ENCODE peak calls at places on chromosomes 13 and 19, in eight cellular contexts. D, R, I, C, G, Y, P and X are unnamed samples.

GRCh38 chr19:10450853-10451609 is 30.7 kb downstream of the PDE4A start:
- DNase-seq in D (no peak), R (no peak), I (no peak), C (no peak), G (no peak), Y (no peak), P (no peak), X (no peak)

GRCh38 chr13:101945435-101945834 is 456.4 kb downstream of the FGF14 start:
- DNase-seq in D (no peak), R (no peak), I (no peak), C (no peak), G (no peak), Y (no peak), P (no peak), X (no peak)

GRCh38 chr19:46073268-46073922 is 32.6 kb upstream of the IGFL4 start:
- DNase-seq in D (no peak), R (no peak), I (no peak), C (no peak), G (no peak), Y (no peak), P (no peak), X (no peak)

GRCh38 chr19:48474084-48474592 is 5.0 kb downstream of the CYTH2 start:
- DNase-seq in D (no peak), R (no peak), I (no peak), C (no peak), G (no peak), Y (no peak), P (no peak), X (no peak)

GRCh38 chr13:40786568-40786996 is 2.8 kb upstream of the SLC25A15 start:
- DNase-seq in D (no peak), R (no peak), I (no peak), C (no peak), G (no peak), Y (no peak), P (no peak), X (no peak)

GRCh38 chr13:86810385-86810784 is 860.8 kb upstream of the SLITRK5 start:
- DNase-seq in D (no peak), R (no peak), I (no peak), C (no peak), G (no peak), Y (no peak), P (no peak), X (no peak)

GRCh38 chr19:14440049-14440448 is 6.9 kb downstream of the PKN1 start:
- DNase-seq in D (peak), R (peak), I (peak), C (peak), G (peak), Y (no peak), P (peak), X (peak)

GRCh38 chr19:1690570-1691307 is 38.3 kb upstream of the TCF3 start:
- DNase-seq in D (no peak), R (peak), I (no peak), C (peak), G (peak), Y (peak), P (no peak), X (no peak)

GRCh38 chr13:44347905-44348304 is 25.7 kb upstream of the SERP2 start:
- DNase-seq in D (no peak), R (no peak), I (no peak), C (no peak), G (no peak), Y (no peak), P (no peak), X (peak)

GRCh38 chr13:114099918-114100445 is 32.4 kb downstream of the RASA3 start:
- DNase-seq in D (no peak), R (no peak), I (no peak), C (peak), G (no peak), Y (peak), P (no peak), X (no peak)

GRCh38 chr13:109764474-109765292 is 21.7 kb downstream of the IRS2 start:
- DNase-seq in D (peak), R (no peak), I (no peak), C (no peak), G (no peak), Y (peak), P (peak), X (no peak)

GRCh38 chr19:4415352-4415751 is 12.9 kb downstream of the CHAF1A start:
- DNase-seq in D (no peak), R (no peak), I (no peak), C (no peak), G (no peak), Y (no peak), P (no peak), X (no peak)

GRCh38 chr13:110387451-110388140 is 80.5 kb downstream of the COL4A2 start:
- DNase-seq in D (peak), R (no peak), I (no peak), C (no peak), G (no peak), Y (peak), P (no peak), X (no peak)

GRCh38 chr13:26785845-26786630 is 25.5 kb upstream of the GPR12 start:
- DNase-seq in D (no peak), R (peak), I (peak), C (peak), G (peak), Y (no peak), P (no peak), X (peak)

GRCh38 chr13:96075953-96076543 is 13.9 kb upstream of the HS6ST3 start:
- DNase-seq in D (no peak), R (no peak), I (no peak), C (no peak), G (no peak), Y (peak), P (peak), X (no peak)

GRCh38 chr19:2648528-2648937 is 54.0 kb downstream of the GNG7 start:
- DNase-seq in D (no peak), R (peak), I (peak), C (peak), G (peak), Y (peak), P (peak), X (peak)

GRCh38 chr13:97434417-97435296 is 688 bp downstream of the RAP2A start:
- DNase-seq in D (peak), R (peak), I (peak), C (peak), G (peak), Y (peak), P (peak), X (peak)

GRCh38 chr13:40580566-40581276 is 85.7 kb downstream of the FOXO1 start:
- DNase-seq in D (no peak), R (no peak), I (no peak), C (no peak), G (no peak), Y (no peak), P (no peak), X (no peak)

GRCh38 chr13:92805766-92806165 is 420.8 kb upstream of the GPC6 start:
- DNase-seq in D (no peak), R (no peak), I (no peak), C (no peak), G (no peak), Y (no peak), P (no peak), X (no peak)

GRCh38 chr13:38401276-38401675 is 51.6 kb downstream of the UFM1 start:
- DNase-seq in D (no peak), R (no peak), I (no peak), C (no peak), G (no peak), Y (no peak), P (no peak), X (no peak)

GRCh38 chr13:76879876-76880270 is 6.3 kb downstream of the KCTD12 start:
- DNase-seq in D (no peak), R (no peak), I (no peak), C (no peak), G (no peak), Y (peak), P (no peak), X (no peak)

GRCh38 chr19:52190679-52191293 is 934 bp downstream of the PPP2R1A start:
- DNase-seq in D (no peak), R (no peak), I (peak), C (no peak), G (no peak), Y (peak), P (no peak), X (peak)

GRCh38 chr13:113926301-113926761 is 47.5 kb downstream of the C13orf46 start:
- DNase-seq in D (peak), R (no peak), I (no peak), C (no peak), G (no peak), Y (no peak), P (no peak), X (no peak)

GRCh38 chr19:6489278-6490061 is 7.9 kb upstream of the DENND1C start:
- DNase-seq in D (no peak), R (no peak), I (no peak), C (no peak), G (no peak), Y (no peak), P (no peak), X (no peak)

GRCh38 chr19:39052243-39052746 is 19.9 kb upstream of the FBXO27 start:
- DNase-seq in D (no peak), R (peak), I (peak), C (peak), G (peak), Y (peak), P (peak), X (peak)

GRCh38 chr13:30457306-30457891 is 8.3 kb downstream of the HMGB1 start:
- DNase-seq in D (no peak), R (no peak), I (no peak), C (no peak), G (no peak), Y (no peak), P (no peak), X (no peak)

GRCh38 chr19:48806518-48806817 is 4.4 kb downstream of the BCAT2 start:
- DNase-seq in D (no peak), R (no peak), I (no peak), C (peak), G (peak), Y (no peak), P (peak), X (no peak)

GRCh38 chr19:13794388-13794751 is 873 bp upstream of the ZSWIM4 start:
- DNase-seq in D (peak), R (no peak), I (no peak), C (no peak), G (no peak), Y (peak), P (no peak), X (peak)

GRCh38 chr13:112881656-112882554 is 87.1 kb upstream of the MCF2L start:
- DNase-seq in D (no peak), R (no peak), I (no peak), C (no peak), G (no peak), Y (no peak), P (no peak), X (no peak)